ENCODE peak calls at places on chromosomes 5 and 9, in ten cellular contexts. N is NCI-H1436, Y is OCI-LY7, L is 8988T, I is NCI-H1092, B is AG09319, O is HS-27A, D is astrocyte of the spinal cord, R is smooth muscle cell of the brain vasculature, F is T follicular helper cell. T is an unnamed sample.

GRCh38 chr5:169978744-169979143 is 1.6 kb downstream of the INSYN2B start:
- DNase-seq in N (no peak), Y (no peak), L (no peak), I (no peak), B (no peak), O (no peak), D (peak), R (no peak), F (no peak), T (no peak)

GRCh38 chr5:139759219-139759721 is 36.3 kb upstream of the PSD2 start:
- DNase-seq in N (no peak), Y (no peak), L (no peak), I (no peak), B (no peak), O (no peak), D (no peak), R (no peak), F (no peak), T (no peak)

GRCh38 chr9:83906144-83906543 is 15.1 kb downstream of the KIF27 start:
- DNase-seq in N (no peak), Y (no peak), L (no peak), I (no peak), B (no peak), O (no peak), D (no peak), R (no peak), F (no peak), T (no peak)

GRCh38 chr9:34659592-34660253 is 2.7 kb downstream of the CCL27 start:
- DNase-seq in N (no peak), Y (peak), L (no peak), I (no peak), B (no peak), O (no peak), D (no peak), R (no peak), F (no peak), T (peak)

GRCh38 chr9:4143951-4144717 is 155.7 kb downstream of the GLIS3 start:
- DNase-seq in N (no peak), Y (no peak), L (no peak), I (no peak), B (peak), O (no peak), D (peak), R (no peak), F (no peak), T (no peak)

GRCh38 chr5:9490494-9491097 is 55.3 kb downstream of the SEMA5A start:
- DNase-seq in N (no peak), Y (no peak), L (no peak), I (no peak), B (no peak), O (no peak), D (no peak), R (no peak), F (no peak), T (no peak)

GRCh38 chr9:70421272-70422180 is 7.1 kb upstream of the KLF9 start:
- DNase-seq in N (no peak), Y (no peak), L (no peak), I (no peak), B (no peak), O (no peak), D (peak), R (no peak), F (peak), T (no peak)

GRCh38 chr5:120435129-120435528 is 29.0 kb upstream of the PRR16 start:
- DNase-seq in N (no peak), Y (no peak), L (no peak), I (no peak), B (no peak), O (no peak), D (no peak), R (no peak), F (no peak), T (no peak)

GRCh38 chr5:32302822-32303754 is 9.7 kb downstream of the MTMR12 start:
- DNase-seq in N (no peak), Y (no peak), L (no peak), I (no peak), B (no peak), O (no peak), D (no peak), R (no peak), F (no peak), T (no peak)

GRCh38 chr9:32136700-32137339 is 247.6 kb upstream of the ACO1 start:
- DNase-seq in N (no peak), Y (no peak), L (no peak), I (no peak), B (no peak), O (no peak), D (no peak), R (no peak), F (no peak), T (no peak)